ENCODE peak calls at places on chromosomes 6 and 20, in four cellular contexts. One of them, this sample, is unnamed.

GRCh38 chr6:132790450-132790849 is 8.0 kb downstream of the SLC18B1 start:
- DNase-seq in stomach: no peak
- DNase-seq in LoVo: no peak
- DNase-seq in neural crest cell: no peak
- DNase-seq in this sample: no peak

GRCh38 chr6:166907871-166908806 is 48.2 kb downstream of the RNASET2 start:
- DNase-seq in stomach: no peak
- DNase-seq in LoVo: no peak
- DNase-seq in neural crest cell: no peak
- DNase-seq in this sample: no peak

GRCh38 chr6:73156793-73157767 is 68.2 kb downstream of the KHDC1L start:
- DNase-seq in stomach: no peak
- DNase-seq in LoVo: no peak
- DNase-seq in neural crest cell: no peak
- DNase-seq in this sample: no peak

GRCh38 chr6:117761610-117762009 is 86.3 kb downstream of the NUS1 start:
- DNase-seq in stomach: no peak
- DNase-seq in LoVo: no peak
- DNase-seq in neural crest cell: no peak
- DNase-seq in this sample: no peak

GRCh38 chr6:109513571-109514071 is 30.6 kb upstream of the ZBTB24 start:
- DNase-seq in stomach: no peak
- DNase-seq in LoVo: peak; percentile 3
- DNase-seq in neural crest cell: no peak
- DNase-seq in this sample: no peak

GRCh38 chr6:143027058-143027457 is 33.6 kb upstream of the AIG1 start:
- DNase-seq in stomach: peak; percentile 60
- DNase-seq in LoVo: no peak
- DNase-seq in neural crest cell: peak; percentile 21
- DNase-seq in this sample: peak; percentile 21

GRCh38 chr6:149212892-149213786 is 104.4 kb upstream of the TAB2 start:
- DNase-seq in stomach: no peak
- DNase-seq in LoVo: no peak
- DNase-seq in neural crest cell: no peak
- DNase-seq in this sample: no peak

GRCh38 chr6:31729979-31730630 is 1.0 kb upstream of the DDAH2 start:
- DNase-seq in stomach: peak; percentile 83
- DNase-seq in LoVo: no peak
- DNase-seq in neural crest cell: peak; percentile 94
- DNase-seq in this sample: peak; percentile 90

GRCh38 chr6:143743256-143744166 is 65.7 kb downstream of the PHACTR2 start:
- DNase-seq in stomach: no peak
- DNase-seq in LoVo: no peak
- DNase-seq in neural crest cell: no peak
- DNase-seq in this sample: peak; percentile 28

GRCh38 chr20:47354710-47355488 is 1.6 kb downstream of the ZMYND8 start:
- DNase-seq in stomach: no peak
- DNase-seq in LoVo: no peak
- DNase-seq in neural crest cell: no peak
- DNase-seq in this sample: no peak

GRCh38 chr6:140480852-140481251 is 1106.4 kb upstream of the CITED2 start:
- DNase-seq in stomach: no peak
- DNase-seq in LoVo: no peak
- DNase-seq in neural crest cell: no peak
- DNase-seq in this sample: no peak

GRCh38 chr6:156438519-156438918 is 338.7 kb upstream of the ARID1B start:
- DNase-seq in stomach: no peak
- DNase-seq in LoVo: no peak
- DNase-seq in neural crest cell: no peak
- DNase-seq in this sample: no peak

GRCh38 chr6:16837217-16837972 is 76.1 kb upstream of the ATXN1 start:
- DNase-seq in stomach: no peak
- DNase-seq in LoVo: no peak
- DNase-seq in neural crest cell: no peak
- DNase-seq in this sample: no peak

GRCh38 chr20:62818592-62819493 is 2.0 kb downstream of the COL9A3 start:
- DNase-seq in stomach: peak; percentile 81
- DNase-seq in LoVo: peak; percentile 27
- DNase-seq in neural crest cell: peak; percentile 60
- DNase-seq in this sample: no peak

GRCh38 chr6:51045548-51045947 is 226.9 kb downstream of the TFAP2B start:
- DNase-seq in stomach: no peak
- DNase-seq in LoVo: no peak
- DNase-seq in neural crest cell: no peak
- DNase-seq in this sample: no peak

GRCh38 chr6:31970604-31971271 is 1.2 kb downstream of the DXO start:
- DNase-seq in stomach: peak; percentile 35
- DNase-seq in LoVo: no peak
- DNase-seq in neural crest cell: no peak
- DNase-seq in this sample: no peak

GRCh38 chr6:56096454-56096853 is 150.9 kb downstream of the COL21A1 start:
- DNase-seq in stomach: no peak
- DNase-seq in LoVo: no peak
- DNase-seq in neural crest cell: no peak
- DNase-seq in this sample: no peak

GRCh38 chr6:162964703-162965140 is 236.9 kb downstream of the PACRG start:
- DNase-seq in stomach: no peak
- DNase-seq in LoVo: peak; percentile 14
- DNase-seq in neural crest cell: no peak
- DNase-seq in this sample: peak; percentile 30

GRCh38 chr6:119671105-119671504 is 321.5 kb upstream of the MAN1A1 start:
- DNase-seq in stomach: no peak
- DNase-seq in LoVo: no peak
- DNase-seq in neural crest cell: no peak
- DNase-seq in this sample: no peak

GRCh38 chr6:41937881-41938574 is 3.6 kb downstream of the CCND3 start:
- DNase-seq in stomach: no peak
- DNase-seq in LoVo: no peak
- DNase-seq in neural crest cell: no peak
- DNase-seq in this sample: no peak

GRCh38 chr6:44151348-44152108 is 7.1 kb upstream of the CAPN11 start:
- DNase-seq in stomach: peak; percentile 86
- DNase-seq in LoVo: peak; percentile 55
- DNase-seq in neural crest cell: peak; percentile 83
- DNase-seq in this sample: peak; percentile 66

This sample was measured in mucosa of gallbladder.